ENCODE peak calls at places on chromosomes 2 and 18, in nine cellular contexts. One of them, this sample, is unnamed.

GRCh38 chr2:19434413-19434812 is 76.0 kb upstream of the OSR1 start:
- DNase-seq in bronchial epithelial cell: no peak
- DNase-seq in PC-3: no peak
- DNase-seq in RWPE1: no peak
- DNase-seq in left lung: no peak
- DNase-seq in fibroblast of the aortic adventitia: no peak
- DNase-seq in OCI-LY7: no peak
- DNase-seq in CD8-positive, alpha-beta T cell: no peak
- DNase-seq in CD4-positive, alpha-beta T cell: no peak
- DNase-seq in this sample: no peak

GRCh38 chr2:236498369-236498768 is 71.3 kb upstream of the ACKR3 start:
- DNase-seq in bronchial epithelial cell: no peak
- DNase-seq in left lung: peak; percentile 55
- DNase-seq in RWPE1: no peak
- DNase-seq in fibroblast of the aortic adventitia: peak; percentile 82
- DNase-seq in OCI-LY7: no peak
- DNase-seq in PC-3: peak; percentile 45
- DNase-seq in CD4-positive, alpha-beta T cell: no peak
- DNase-seq in CD8-positive, alpha-beta T cell: no peak
- DNase-seq in this sample: no peak

GRCh38 chr18:23875966-23876365 is 138.6 kb upstream of the TTC39C start:
- DNase-seq in CD4-positive, alpha-beta T cell: no peak
- DNase-seq in PC-3: no peak
- DNase-seq in left lung: no peak
- DNase-seq in bronchial epithelial cell: peak; percentile 9
- DNase-seq in RWPE1: no peak
- DNase-seq in CD8-positive, alpha-beta T cell: no peak
- DNase-seq in OCI-LY7: no peak
- DNase-seq in fibroblast of the aortic adventitia: no peak
- DNase-seq in this sample: no peak

GRCh38 chr2:172484253-172484652 is 56.9 kb downstream of the ITGA6 start:
- DNase-seq in bronchial epithelial cell: peak; percentile 20
- DNase-seq in left lung: no peak
- DNase-seq in PC-3: peak; percentile 47
- DNase-seq in CD8-positive, alpha-beta T cell: no peak
- DNase-seq in fibroblast of the aortic adventitia: peak; percentile 53
- DNase-seq in OCI-LY7: peak; percentile 16
- DNase-seq in CD4-positive, alpha-beta T cell: no peak
- DNase-seq in RWPE1: no peak
- DNase-seq in this sample: no peak

GRCh38 chr2:129231924-129232323 is 747.5 kb upstream of the RAB6C start:
- DNase-seq in CD4-positive, alpha-beta T cell: no peak
- DNase-seq in left lung: no peak
- DNase-seq in bronchial epithelial cell: no peak
- DNase-seq in OCI-LY7: no peak
- DNase-seq in RWPE1: no peak
- DNase-seq in CD8-positive, alpha-beta T cell: no peak
- DNase-seq in fibroblast of the aortic adventitia: no peak
- DNase-seq in PC-3: no peak
- DNase-seq in this sample: no peak

GRCh38 chr2:21966139-21966538 is 842.4 kb downstream of the TDRD15 start:
- DNase-seq in fibroblast of the aortic adventitia: no peak
- DNase-seq in bronchial epithelial cell: no peak
- DNase-seq in PC-3: no peak
- DNase-seq in CD8-positive, alpha-beta T cell: no peak
- DNase-seq in OCI-LY7: no peak
- DNase-seq in left lung: no peak
- DNase-seq in RWPE1: no peak
- DNase-seq in CD4-positive, alpha-beta T cell: no peak
- DNase-seq in this sample: no peak

GRCh38 chr18:3689091-3689490 is 239.1 kb downstream of the TGIF1 start:
- DNase-seq in CD8-positive, alpha-beta T cell: no peak
- DNase-seq in CD4-positive, alpha-beta T cell: no peak
- DNase-seq in bronchial epithelial cell: no peak
- DNase-seq in OCI-LY7: no peak
- DNase-seq in PC-3: no peak
- DNase-seq in fibroblast of the aortic adventitia: no peak
- DNase-seq in left lung: no peak
- DNase-seq in RWPE1: no peak
- DNase-seq in this sample: no peak

GRCh38 chr2:227147023-227147422 is 17.0 kb downstream of the COL4A4 start:
- DNase-seq in bronchial epithelial cell: peak; percentile 23
- DNase-seq in PC-3: no peak
- DNase-seq in CD4-positive, alpha-beta T cell: no peak
- DNase-seq in RWPE1: no peak
- DNase-seq in CD8-positive, alpha-beta T cell: no peak
- DNase-seq in OCI-LY7: no peak
- DNase-seq in fibroblast of the aortic adventitia: peak; percentile 69
- DNase-seq in left lung: no peak
- DNase-seq in this sample: no peak

GRCh38 chr2:82278409-82278808 is 1973.9 kb upstream of the LRRTM1 start:
- DNase-seq in bronchial epithelial cell: no peak
- DNase-seq in PC-3: no peak
- DNase-seq in CD4-positive, alpha-beta T cell: no peak
- DNase-seq in fibroblast of the aortic adventitia: no peak
- DNase-seq in left lung: no peak
- DNase-seq in OCI-LY7: no peak
- DNase-seq in CD8-positive, alpha-beta T cell: no peak
- DNase-seq in RWPE1: no peak
- DNase-seq in this sample: no peak

GRCh38 chr2:138794734-138795133 is 14.5 kb upstream of the NXPH2 start:
- DNase-seq in left lung: no peak
- DNase-seq in PC-3: no peak
- DNase-seq in CD8-positive, alpha-beta T cell: no peak
- DNase-seq in CD4-positive, alpha-beta T cell: no peak
- DNase-seq in OCI-LY7: no peak
- DNase-seq in bronchial epithelial cell: no peak
- DNase-seq in fibroblast of the aortic adventitia: no peak
- DNase-seq in RWPE1: no peak
- DNase-seq in this sample: no peak

GRCh38 chr2:198994678-198995077 is 463.1 kb downstream of the SATB2 start:
- DNase-seq in PC-3: no peak
- DNase-seq in RWPE1: no peak
- DNase-seq in CD8-positive, alpha-beta T cell: no peak
- DNase-seq in left lung: no peak
- DNase-seq in OCI-LY7: no peak
- DNase-seq in fibroblast of the aortic adventitia: no peak
- DNase-seq in CD4-positive, alpha-beta T cell: no peak
- DNase-seq in bronchial epithelial cell: no peak
- DNase-seq in this sample: no peak

GRCh38 chr2:135657806-135658582 is 83.7 kb upstream of the UBXN4 start:
- DNase-seq in left lung: no peak
- DNase-seq in bronchial epithelial cell: no peak
- DNase-seq in CD4-positive, alpha-beta T cell: peak; percentile 55
- DNase-seq in PC-3: no peak
- DNase-seq in fibroblast of the aortic adventitia: no peak
- DNase-seq in CD8-positive, alpha-beta T cell: peak; percentile 73
- DNase-seq in OCI-LY7: no peak
- DNase-seq in RWPE1: no peak
- DNase-seq in this sample: no peak

GRCh38 chr2:188788621-188789020 is 185.6 kb upstream of the COL3A1 start:
- DNase-seq in CD4-positive, alpha-beta T cell: no peak
- DNase-seq in RWPE1: peak; percentile 3
- DNase-seq in bronchial epithelial cell: peak; percentile 84
- DNase-seq in OCI-LY7: no peak
- DNase-seq in PC-3: peak; percentile 76
- DNase-seq in left lung: peak; percentile 51
- DNase-seq in CD8-positive, alpha-beta T cell: no peak
- DNase-seq in fibroblast of the aortic adventitia: peak; percentile 95
- DNase-seq in this sample: no peak

GRCh38 chr2:16178551-16179130 is 238.3 kb downstream of the MYCN start:
- DNase-seq in CD4-positive, alpha-beta T cell: no peak
- DNase-seq in OCI-LY7: no peak
- DNase-seq in left lung: no peak
- DNase-seq in CD8-positive, alpha-beta T cell: no peak
- DNase-seq in fibroblast of the aortic adventitia: no peak
- DNase-seq in bronchial epithelial cell: no peak
- DNase-seq in RWPE1: no peak
- DNase-seq in PC-3: no peak
- DNase-seq in this sample: no peak

GRCh38 chr2:226798422-226799210 is 1.0 kb downstream of the IRS1 start:
- DNase-seq in RWPE1: peak; percentile 43
- DNase-seq in CD8-positive, alpha-beta T cell: peak; percentile 57
- DNase-seq in left lung: peak; percentile 59
- DNase-seq in OCI-LY7: peak; percentile 89
- DNase-seq in bronchial epithelial cell: no peak
- DNase-seq in PC-3: peak; percentile 18
- DNase-seq in fibroblast of the aortic adventitia: peak; percentile 45
- DNase-seq in CD4-positive, alpha-beta T cell: peak; percentile 44
- DNase-seq in this sample: peak; percentile 56

GRCh38 chr2:147198651-147199171 is 646.1 kb upstream of the ACVR2A start:
- DNase-seq in CD8-positive, alpha-beta T cell: no peak
- DNase-seq in RWPE1: no peak
- DNase-seq in fibroblast of the aortic adventitia: no peak
- DNase-seq in bronchial epithelial cell: no peak
- DNase-seq in CD4-positive, alpha-beta T cell: no peak
- DNase-seq in left lung: no peak
- DNase-seq in OCI-LY7: peak; percentile 14
- DNase-seq in PC-3: no peak
- DNase-seq in this sample: no peak

GRCh38 chr2:218904176-218904575 is 23.5 kb downstream of the WNT10A start:
- DNase-seq in CD4-positive, alpha-beta T cell: no peak
- DNase-seq in CD8-positive, alpha-beta T cell: no peak
- DNase-seq in PC-3: no peak
- DNase-seq in left lung: no peak
- DNase-seq in bronchial epithelial cell: no peak
- DNase-seq in RWPE1: no peak
- DNase-seq in fibroblast of the aortic adventitia: no peak
- DNase-seq in OCI-LY7: no peak
- DNase-seq in this sample: no peak

GRCh38 chr2:37676274-37676673 is 4.8 kb upstream of the CDC42EP3 start:
- DNase-seq in PC-3: peak; percentile 88
- DNase-seq in OCI-LY7: no peak
- DNase-seq in left lung: no peak
- DNase-seq in RWPE1: peak; percentile 82
- DNase-seq in fibroblast of the aortic adventitia: peak; percentile 50
- DNase-seq in CD4-positive, alpha-beta T cell: no peak
- DNase-seq in CD8-positive, alpha-beta T cell: no peak
- DNase-seq in bronchial epithelial cell: peak; percentile 95
- DNase-seq in this sample: no peak

GRCh38 chr2:120958623-120959366 is 223.1 kb downstream of the GLI2 start:
- DNase-seq in bronchial epithelial cell: peak; percentile 25
- DNase-seq in CD8-positive, alpha-beta T cell: no peak
- DNase-seq in left lung: no peak
- DNase-seq in PC-3: no peak
- DNase-seq in CD4-positive, alpha-beta T cell: no peak
- DNase-seq in OCI-LY7: peak; percentile 16
- DNase-seq in fibroblast of the aortic adventitia: no peak
- DNase-seq in RWPE1: no peak
- DNase-seq in this sample: no peak

GRCh38 chr2:10305715-10306114 is 3.0 kb downstream of the HPCAL1 start:
- DNase-seq in OCI-LY7: peak; percentile 56
- DNase-seq in RWPE1: no peak
- DNase-seq in PC-3: peak; percentile 52
- DNase-seq in left lung: no peak
- DNase-seq in CD8-positive, alpha-beta T cell: peak; percentile 43
- DNase-seq in bronchial epithelial cell: no peak
- DNase-seq in CD4-positive, alpha-beta T cell: peak; percentile 54
- DNase-seq in fibroblast of the aortic adventitia: no peak
- DNase-seq in this sample: no peak
- TF ChIP-seq CTCF in OCI-LY7: peak; percentile 68
- TF ChIP-seq CTCF in RWPE1: no peak
- TF ChIP-seq CTCF in PC-3: peak; percentile 52
- TF ChIP-seq CTCF in left lung: peak; percentile 35
- TF ChIP-seq CTCF in CD8-positive, alpha-beta T cell: no peak
- TF ChIP-seq CTCF in bronchial epithelial cell: no peak
- TF ChIP-seq CTCF in CD4-positive, alpha-beta T cell: peak; percentile 62
- TF ChIP-seq CTCF in fibroblast of the aortic adventitia: peak; percentile 4
- TF ChIP-seq CTCF in this sample: no peak

GRCh38 chr2:55923091-55923977 is at the start of gene EFEMP1:
- DNase-seq in CD4-positive, alpha-beta T cell: no peak
- DNase-seq in CD8-positive, alpha-beta T cell: no peak
- DNase-seq in RWPE1: peak; percentile 69
- DNase-seq in bronchial epithelial cell: peak; percentile 66
- DNase-seq in OCI-LY7: no peak
- DNase-seq in left lung: peak; percentile 85
- DNase-seq in fibroblast of the aortic adventitia: peak; percentile 74
- DNase-seq in PC-3: peak; percentile 69
- DNase-seq in this sample: no peak
- TF ChIP-seq CTCF in CD4-positive, alpha-beta T cell: no peak
- TF ChIP-seq CTCF in CD8-positive, alpha-beta T cell: no peak
- TF ChIP-seq CTCF in RWPE1: peak; percentile 21
- TF ChIP-seq CTCF in bronchial epithelial cell: peak; percentile 12
- TF ChIP-seq CTCF in OCI-LY7: no peak
- TF ChIP-seq CTCF in left lung: no peak
- TF ChIP-seq CTCF in fibroblast of the aortic adventitia: no peak
- TF ChIP-seq CTCF in PC-3: peak; percentile 28
- TF ChIP-seq CTCF in this sample: no peak

GRCh38 chr18:666628-667027 is 9.2 kb downstream of the TYMS start:
- DNase-seq in PC-3: no peak
- DNase-seq in bronchial epithelial cell: no peak
- DNase-seq in CD8-positive, alpha-beta T cell: no peak
- DNase-seq in RWPE1: no peak
- DNase-seq in CD4-positive, alpha-beta T cell: no peak
- DNase-seq in fibroblast of the aortic adventitia: no peak
- DNase-seq in OCI-LY7: no peak
- DNase-seq in left lung: no peak
- DNase-seq in this sample: no peak

GRCh38 chr18:668263-668662 is 10.8 kb downstream of the TYMS start:
- DNase-seq in bronchial epithelial cell: no peak
- DNase-seq in CD8-positive, alpha-beta T cell: no peak
- DNase-seq in OCI-LY7: no peak
- DNase-seq in RWPE1: no peak
- DNase-seq in CD4-positive, alpha-beta T cell: no peak
- DNase-seq in fibroblast of the aortic adventitia: no peak
- DNase-seq in PC-3: no peak
- DNase-seq in left lung: no peak
- DNase-seq in this sample: no peak

GRCh38 chr18:669077-669476 is 11.6 kb downstream of the TYMS start:
- DNase-seq in OCI-LY7: no peak
- DNase-seq in PC-3: no peak
- DNase-seq in fibroblast of the aortic adventitia: no peak
- DNase-seq in bronchial epithelial cell: no peak
- DNase-seq in left lung: no peak
- DNase-seq in CD8-positive, alpha-beta T cell: no peak
- DNase-seq in RWPE1: no peak
- DNase-seq in CD4-positive, alpha-beta T cell: no peak
- DNase-seq in this sample: no peak

GRCh38 chr18:662197-662596 is 4.7 kb downstream of the TYMS start:
- DNase-seq in fibroblast of the aortic adventitia: no peak
- DNase-seq in PC-3: no peak
- DNase-seq in OCI-LY7: no peak
- DNase-seq in left lung: no peak
- DNase-seq in RWPE1: no peak
- DNase-seq in CD4-positive, alpha-beta T cell: no peak
- DNase-seq in bronchial epithelial cell: no peak
- DNase-seq in CD8-positive, alpha-beta T cell: no peak
- DNase-seq in this sample: no peak

GRCh38 chr18:666177-666576 is 8.7 kb downstream of the TYMS start:
- DNase-seq in bronchial epithelial cell: no peak
- DNase-seq in fibroblast of the aortic adventitia: no peak
- DNase-seq in RWPE1: no peak
- DNase-seq in PC-3: peak; percentile 15
- DNase-seq in CD8-positive, alpha-beta T cell: no peak
- DNase-seq in CD4-positive, alpha-beta T cell: no peak
- DNase-seq in OCI-LY7: no peak
- DNase-seq in left lung: no peak
- DNase-seq in this sample: no peak
- TF ChIP-seq CTCF in bronchial epithelial cell: peak; percentile 32
- TF ChIP-seq CTCF in fibroblast of the aortic adventitia: peak; percentile 12
- TF ChIP-seq CTCF in RWPE1: no peak
- TF ChIP-seq CTCF in PC-3: peak; percentile 54
- TF ChIP-seq CTCF in CD8-positive, alpha-beta T cell: no peak
- TF ChIP-seq CTCF in CD4-positive, alpha-beta T cell: no peak
- TF ChIP-seq CTCF in OCI-LY7: peak; percentile 54
- TF ChIP-seq CTCF in left lung: no peak
- TF ChIP-seq CTCF in this sample: no peak

GRCh38 chr2:127050803-127051115 is 56.2 kb downstream of the BIN1 start:
- DNase-seq in fibroblast of the aortic adventitia: no peak
- DNase-seq in bronchial epithelial cell: no peak
- DNase-seq in CD4-positive, alpha-beta T cell: no peak
- DNase-seq in CD8-positive, alpha-beta T cell: no peak
- DNase-seq in RWPE1: no peak
- DNase-seq in PC-3: no peak
- DNase-seq in OCI-LY7: no peak
- DNase-seq in left lung: peak; percentile 30
- DNase-seq in this sample: peak; percentile 13
- TF ChIP-seq CTCF in fibroblast of the aortic adventitia: no peak
- TF ChIP-seq CTCF in bronchial epithelial cell: no peak
- TF ChIP-seq CTCF in CD4-positive, alpha-beta T cell: no peak
- TF ChIP-seq CTCF in CD8-positive, alpha-beta T cell: no peak
- TF ChIP-seq CTCF in RWPE1: no peak
- TF ChIP-seq CTCF in PC-3: no peak
- TF ChIP-seq CTCF in OCI-LY7: no peak
- TF ChIP-seq CTCF in left lung: no peak
- TF ChIP-seq CTCF in this sample: no peak